ENCODE peak calls at places on chromosomes 1 and 21, in six cellular contexts. Z is GM23338; M is EH; A is stimulated activated CD4-positive, alpha-beta T cell treated with anti-CD3 and anti-CD28 coated beads, Interleukin-1b, Interleukin-23, amount 100 ng/mL, for 4 hours; I is hepatic stellate cell; O is heart right ventricle. D is an unnamed sample.

GRCh38 chr1:205972491-205973168 is 29.4 kb upstream of the SLC26A9 start:
- DNase-seq in Z (peak), A (no peak), O (no peak), I (no peak), M (peak), D (no peak)

GRCh38 chr1:54200519-54200997 is 591 bp downstream of the MRPL37 start:
- DNase-seq in I (no peak), O (no peak), M (peak), A (no peak), Z (no peak), D (no peak)

GRCh38 chr21:26832513-26832912 is 12.7 kb downstream of the ADAMTS1 start:
- DNase-seq in M (no peak), Z (no peak), A (no peak), O (no peak), I (no peak), D (no peak)

GRCh38 chr1:56799605-56800398 is 19.4 kb downstream of the FYB2 start:
- DNase-seq in O (no peak), M (peak), A (no peak), I (no peak), Z (no peak), D (no peak)

GRCh38 chr1:165290143-165290542 is 66.4 kb downstream of the LMX1A start:
- DNase-seq in Z (peak), A (no peak), M (peak), I (no peak), O (no peak), D (no peak)

GRCh38 chr1:44724408-44725308 is 6.3 kb downstream of the RNU5D-1 start:
- DNase-seq in I (no peak), O (no peak), A (no peak), Z (no peak), M (no peak), D (no peak)

GRCh38 chr1:38929476-38929875 is 12.2 kb downstream of the RHBDL2 start:
- DNase-seq in I (no peak), A (no peak), O (peak), Z (peak), M (no peak), D (peak)

GRCh38 chr1:182235952-182236650 is 155.5 kb downstream of the GLUL start:
- DNase-seq in O (peak), I (peak), M (peak), A (no peak), Z (no peak), D (no peak)

GRCh38 chr1:157262891-157263290 is 124.7 kb upstream of the ETV3 start:
- DNase-seq in Z (no peak), A (no peak), O (no peak), I (no peak), M (no peak), D (no peak)

GRCh38 chr1:218887141-218887925 is 286.3 kb upstream of the LYPLAL1 start:
- DNase-seq in M (no peak), Z (no peak), O (no peak), A (no peak), I (no peak), D (no peak)

GRCh38 chr1:20105856-20106255 is 13.5 kb downstream of the PLA2G2D start:
- DNase-seq in A (no peak), M (no peak), I (no peak), Z (no peak), O (no peak), D (no peak)

GRCh38 chr1:91806777-91807700 is 78.9 kb downstream of the TGFBR3 start:
- DNase-seq in Z (peak), A (no peak), O (no peak), M (peak), I (no peak), D (no peak)

GRCh38 chr1:204873176-204873575 is 2.5 kb downstream of the NFASC start:
- DNase-seq in Z (no peak), I (no peak), M (no peak), A (no peak), O (no peak), D (no peak)

GRCh38 chr1:109557520-109557919 is 9.1 kb downstream of the GNAI3 start:
- DNase-seq in M (no peak), Z (no peak), I (no peak), O (no peak), A (no peak), D (no peak)

GRCh38 chr1:31583995-31584868 is 7.9 kb downstream of the TINAGL1 start:
- DNase-seq in I (peak), O (peak), A (no peak), M (peak), Z (no peak), D (peak)

GRCh38 chr1:204266504-204267034 is 52.8 kb upstream of the GOLT1A start:
- DNase-seq in Z (no peak), M (no peak), I (no peak), A (no peak), O (no peak), D (no peak)

GRCh38 chr1:101474039-101474665 is 237.3 kb downstream of the S1PR1 start:
- DNase-seq in A (no peak), O (no peak), I (no peak), M (peak), Z (peak), D (no peak)

GRCh38 chr1:222898191-222898527 is 83.3 kb downstream of the DISP1 start:
- DNase-seq in I (no peak), O (no peak), M (no peak), A (no peak), Z (no peak), D (no peak)

GRCh38 chr1:218209351-218209861 is 75.7 kb upstream of the RRP15 start:
- DNase-seq in O (no peak), I (peak), A (no peak), Z (no peak), M (peak), D (no peak)

GRCh38 chr1:216722841-216723240 is 388 bp downstream of the ESRRG start:
- DNase-seq in M (no peak), Z (peak), I (no peak), O (no peak), A (no peak), D (no peak)

GRCh38 chr1:162756523-162756922 is 34.0 kb upstream of the HSD17B7 start:
- DNase-seq in Z (no peak), I (no peak), O (no peak), A (no peak), M (peak), D (no peak)

GRCh38 chr1:118154220-118154619 is 30.8 kb downstream of the SPAG17 start:
- DNase-seq in Z (no peak), O (no peak), I (no peak), M (peak), A (no peak), D (no peak)

GRCh38 chr1:205739348-205740160 is 10.4 kb downstream of the NUCKS1 start:
- DNase-seq in A (no peak), O (no peak), Z (no peak), M (peak), I (no peak), D (no peak)

GRCh38 chr1:210949039-210949438 is 184.9 kb downstream of the KCNH1 start:
- DNase-seq in M (no peak), Z (no peak), I (no peak), A (no peak), O (no peak), D (no peak)

GRCh38 chr1:15881961-15882360 is 34.5 kb downstream of the SPEN start:
- DNase-seq in Z (no peak), O (no peak), I (no peak), A (no peak), M (no peak), D (no peak)

GRCh38 chr21:15060776-15061175 is 4.0 kb downstream of the NRIP1 start:
- DNase-seq in O (no peak), M (peak), I (no peak), Z (no peak), A (no peak), D (no peak)

GRCh38 chr1:26913754-26914619 is at the start of gene NR0B2:
- DNase-seq in A (no peak), M (no peak), I (no peak), O (peak), Z (no peak), D (no peak)

GRCh38 chr1:22465018-22465565 is 13.4 kb downstream of the ZBTB40 start:
- DNase-seq in A (no peak), Z (no peak), O (no peak), I (no peak), M (no peak), D (no peak)

GRCh38 chr1:183844806-183845205 is 39.9 kb downstream of the RGL1 start:
- DNase-seq in O (no peak), I (no peak), A (no peak), Z (no peak), M (no peak), D (no peak)

GRCh38 chr1:183164350-183164749 is 21.7 kb upstream of the LAMC2 start:
- DNase-seq in Z (peak), O (no peak), M (peak), A (no peak), I (peak), D (no peak)

GRCh38 chr1:38028105-38028591 is 15.6 kb downstream of the UTP11 start:
- DNase-seq in Z (peak), A (peak), M (peak), O (no peak), I (no peak), D (no peak)

GRCh38 chr1:19047373-19047772 is 90.9 kb upstream of the IFFO2 start:
- DNase-seq in I (no peak), O (no peak), A (no peak), Z (no peak), M (no peak), D (no peak)

GRCh38 chr1:92486251-92487077 is at the start of gene GFI1:
- DNase-seq in O (peak), M (no peak), Z (peak), I (peak), A (peak), D (no peak)

GRCh38 chr1:52435650-52436049 is 31.2 kb downstream of the PRPF38A start:
- DNase-seq in I (no peak), O (no peak), M (no peak), A (no peak), Z (no peak), D (no peak)

GRCh38 chr1:47661065-47661464 is 223.2 kb downstream of the FOXD2 start:
- DNase-seq in Z (no peak), M (no peak), O (no peak), I (no peak), A (no peak), D (no peak)

GRCh38 chr1:87274851-87275250 is 53.8 kb upstream of the LMO4 start:
- DNase-seq in I (no peak), M (no peak), O (no peak), Z (no peak), A (no peak), D (no peak)

GRCh38 chr1:48536477-48536876 is 64.5 kb upstream of the SPATA6 start:
- DNase-seq in I (no peak), O (no peak), Z (no peak), A (no peak), M (no peak), D (no peak)